ENCODE peak calls at places on chromosomes 11 and 22, in five cellular contexts. One of them, this sample, is unnamed.

GRCh38 chr11:2688381-2689231 is 11.2 kb downstream of the KCNQ1OT1 start:
- DNase-seq in SJSA1: no peak
- DNase-seq in adrenal gland: no peak
- DNase-seq in neuronal stem cell: no peak
- DNase-seq in kidney epithelial cell: no peak
- DNase-seq in this sample: no peak

GRCh38 chr11:77779935-77780334 is 40.6 kb downstream of the RSF1 start:
- DNase-seq in SJSA1: peak; percentile 28
- DNase-seq in adrenal gland: no peak
- DNase-seq in neuronal stem cell: peak; percentile 30
- DNase-seq in kidney epithelial cell: no peak
- DNase-seq in this sample: no peak

GRCh38 chr11:64911142-64911541 is 5.9 kb downstream of the ATG2A start:
- DNase-seq in SJSA1: no peak
- DNase-seq in adrenal gland: no peak
- DNase-seq in neuronal stem cell: no peak
- DNase-seq in kidney epithelial cell: no peak
- DNase-seq in this sample: no peak

GRCh38 chr22:30887861-30888260 is 80.7 kb downstream of the MORC2 start:
- DNase-seq in SJSA1: no peak
- DNase-seq in adrenal gland: no peak
- DNase-seq in neuronal stem cell: no peak
- DNase-seq in kidney epithelial cell: no peak
- DNase-seq in this sample: no peak

GRCh38 chr11:67289651-67290479 is 762 bp downstream of the ANKRD13D start:
- DNase-seq in SJSA1: peak; percentile 47
- DNase-seq in adrenal gland: peak; percentile 57
- DNase-seq in neuronal stem cell: no peak
- DNase-seq in kidney epithelial cell: no peak
- DNase-seq in this sample: peak; percentile 21

GRCh38 chr11:12506502-12506921 is 129.1 kb downstream of the PARVA start:
- DNase-seq in SJSA1: no peak
- DNase-seq in adrenal gland: no peak
- DNase-seq in neuronal stem cell: no peak
- DNase-seq in kidney epithelial cell: no peak
- DNase-seq in this sample: no peak

GRCh38 chr11:35619754-35620640 is 1.7 kb downstream of the FJX1 start:
- DNase-seq in SJSA1: peak; percentile 74
- DNase-seq in adrenal gland: peak; percentile 30
- DNase-seq in neuronal stem cell: peak; percentile 66
- DNase-seq in kidney epithelial cell: no peak
- DNase-seq in this sample: peak; percentile 20

GRCh38 chr11:104127828-104128227 is 36.1 kb downstream of the PDGFD start:
- DNase-seq in SJSA1: no peak
- DNase-seq in adrenal gland: no peak
- DNase-seq in neuronal stem cell: no peak
- DNase-seq in kidney epithelial cell: no peak
- DNase-seq in this sample: no peak

GRCh38 chr22:30245985-30246901 is at the start of gene LIF:
- DNase-seq in SJSA1: no peak
- DNase-seq in adrenal gland: no peak
- DNase-seq in neuronal stem cell: no peak
- DNase-seq in kidney epithelial cell: no peak
- DNase-seq in this sample: no peak

GRCh38 chr11:129259950-129260349 is 67.8 kb upstream of the ARHGAP32 start:
- DNase-seq in SJSA1: no peak
- DNase-seq in adrenal gland: no peak
- DNase-seq in neuronal stem cell: peak; percentile 74
- DNase-seq in kidney epithelial cell: no peak
- DNase-seq in this sample: no peak

GRCh38 chr11:35798423-35798822 is 135.8 kb downstream of the TRIM44 start:
- DNase-seq in SJSA1: no peak
- DNase-seq in adrenal gland: no peak
- DNase-seq in neuronal stem cell: no peak
- DNase-seq in kidney epithelial cell: no peak
- DNase-seq in this sample: no peak

GRCh38 chr22:38240734-38241252 is 32.0 kb downstream of the TMEM184B start:
- DNase-seq in SJSA1: peak; percentile 92
- DNase-seq in adrenal gland: peak; percentile 61
- DNase-seq in neuronal stem cell: peak; percentile 45
- DNase-seq in kidney epithelial cell: peak; percentile 77
- DNase-seq in this sample: no peak

GRCh38 chr11:121473064-121473777 is 20.5 kb upstream of the SORL1-AS1 start:
- DNase-seq in SJSA1: no peak
- DNase-seq in adrenal gland: peak; percentile 27
- DNase-seq in neuronal stem cell: no peak
- DNase-seq in kidney epithelial cell: no peak
- DNase-seq in this sample: no peak

GRCh38 chr11:119803726-119804294 is 74.8 kb upstream of the NECTIN1 start:
- DNase-seq in SJSA1: no peak
- DNase-seq in adrenal gland: no peak
- DNase-seq in neuronal stem cell: no peak
- DNase-seq in kidney epithelial cell: no peak
- DNase-seq in this sample: no peak

GRCh38 chr11:64359712-64360402 is 895 bp downstream of the RPS6KA4 start:
- DNase-seq in SJSA1: no peak
- DNase-seq in adrenal gland: no peak
- DNase-seq in neuronal stem cell: no peak
- DNase-seq in kidney epithelial cell: no peak
- DNase-seq in this sample: peak; percentile 59

GRCh38 chr22:41696714-41697113 is 2.6 kb upstream of the MEI1 start:
- DNase-seq in SJSA1: no peak
- DNase-seq in adrenal gland: no peak
- DNase-seq in neuronal stem cell: no peak
- DNase-seq in kidney epithelial cell: no peak
- DNase-seq in this sample: no peak
- H3K36me3 ChIP-seq in SJSA1: peaks cover 20% of the 10 kb centered on the region
- H3K36me3 ChIP-seq in adrenal gland: no peaks in the 10 kb centered on the region
- H3K36me3 ChIP-seq in neuronal stem cell: peaks cover 20% of the 10 kb centered on the region
- H3K36me3 ChIP-seq in kidney epithelial cell: peaks cover 1% of the 10 kb centered on the region
- H3K36me3 ChIP-seq in this sample: peaks cover 1% of the 10 kb centered on the region

DNA sequence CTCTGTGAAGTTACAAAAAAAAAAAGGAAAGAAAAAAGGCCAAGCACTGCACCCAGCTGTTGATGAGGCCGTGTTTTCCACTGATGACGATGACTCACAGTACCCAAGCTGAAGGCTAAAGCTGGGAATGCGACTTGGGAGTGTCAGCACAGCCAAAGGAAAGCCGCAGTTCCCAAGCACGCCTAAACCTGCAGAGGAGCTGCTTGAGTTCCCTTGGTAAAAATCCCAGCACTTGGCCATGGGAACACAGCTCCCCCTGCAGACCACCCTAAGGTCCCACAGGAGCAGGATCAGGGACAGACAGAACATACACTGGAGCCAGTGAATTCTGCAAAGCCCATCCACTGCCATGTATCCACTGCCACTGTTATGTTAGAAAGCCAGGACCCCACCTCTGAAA is 39.9 kb downstream of the SERGEF start:
- DNase-seq in SJSA1: peak; percentile 14
- DNase-seq in adrenal gland: peak; percentile 66
- DNase-seq in neuronal stem cell: peak; percentile 45
- DNase-seq in kidney epithelial cell: peak; percentile 38
- DNase-seq in this sample: no peak
- H3K36me3 ChIP-seq in SJSA1: no peaks in the 10 kb centered on the region
- H3K36me3 ChIP-seq in adrenal gland: no peaks in the 10 kb centered on the region
- H3K36me3 ChIP-seq in neuronal stem cell: peaks cover 30% of the 10 kb centered on the region
- H3K36me3 ChIP-seq in kidney epithelial cell: peaks cover 1% of the 10 kb centered on the region
- H3K36me3 ChIP-seq in this sample: peaks cover 5% of the 10 kb centered on the region

DNA sequence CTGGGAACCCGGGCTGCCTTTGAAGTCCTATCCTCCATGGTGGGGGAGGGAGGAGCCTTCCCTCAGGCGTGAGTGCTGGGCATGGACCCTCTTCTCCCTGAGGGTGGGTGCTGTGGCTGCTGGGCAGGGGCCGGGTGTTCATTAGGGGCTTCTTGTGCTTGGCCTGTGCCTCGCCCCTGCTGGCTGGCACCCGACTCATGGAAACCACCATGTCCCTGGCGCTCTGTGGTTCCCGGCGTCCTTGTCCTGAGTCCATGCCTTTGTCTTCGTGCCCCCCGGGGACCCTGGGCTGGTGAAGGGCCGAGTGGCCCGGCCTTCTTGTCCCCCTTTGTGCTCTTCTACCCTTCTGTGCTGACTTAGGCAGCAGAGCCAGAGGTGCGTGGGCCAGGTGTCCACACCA is 23.2 kb downstream of the TPCN2 start:
- DNase-seq in SJSA1: no peak
- DNase-seq in adrenal gland: no peak
- DNase-seq in neuronal stem cell: no peak
- DNase-seq in kidney epithelial cell: no peak
- DNase-seq in this sample: no peak
- H3K36me3 ChIP-seq in SJSA1: peaks cover 47% of the 10 kb centered on the region
- H3K36me3 ChIP-seq in adrenal gland: no peaks in the 10 kb centered on the region
- H3K36me3 ChIP-seq in neuronal stem cell: peaks cover 28% of the 10 kb centered on the region
- H3K36me3 ChIP-seq in kidney epithelial cell: no peaks in the 10 kb centered on the region
- H3K36me3 ChIP-seq in this sample: no peaks in the 10 kb centered on the region

DNA sequence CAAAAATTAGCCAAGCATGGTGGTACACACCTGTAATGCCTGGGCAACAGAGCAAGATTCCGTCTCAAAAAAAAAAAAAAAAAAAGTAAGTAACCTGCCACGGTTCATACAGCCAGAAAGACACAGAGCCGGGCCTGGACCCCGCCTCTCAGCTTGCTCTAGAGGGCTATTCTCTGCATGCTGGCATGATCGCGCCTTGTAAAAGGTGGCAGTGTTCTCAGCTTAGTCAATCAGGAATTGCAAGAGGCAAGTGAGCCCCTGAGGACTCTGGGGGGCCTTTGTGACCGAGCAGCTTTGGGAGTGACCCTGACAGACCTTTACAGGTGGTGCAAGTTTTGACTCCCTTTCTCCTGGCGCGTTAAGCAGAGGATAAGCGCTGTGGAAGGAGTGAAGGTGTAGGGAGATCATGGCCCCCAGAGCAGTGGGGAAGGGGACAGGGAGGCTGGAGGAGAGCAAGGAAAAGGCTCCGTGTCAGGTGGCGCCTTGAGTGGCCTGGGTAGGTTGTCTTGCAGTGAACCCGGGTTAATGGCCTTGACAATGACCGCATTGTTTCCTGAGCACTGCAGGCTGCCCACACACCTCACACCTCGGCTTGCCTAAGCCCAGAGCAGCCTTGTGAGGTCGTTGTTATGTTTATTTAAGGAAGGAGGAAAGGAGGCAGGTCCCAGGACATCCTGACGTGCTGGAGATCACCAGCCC is 48.9 kb downstream of the CDPF1 start:
- DNase-seq in SJSA1: no peak
- DNase-seq in adrenal gland: peak; percentile 65
- DNase-seq in neuronal stem cell: no peak
- DNase-seq in kidney epithelial cell: no peak
- DNase-seq in this sample: no peak
- H3K36me3 ChIP-seq in SJSA1: no peaks in the 10 kb centered on the region
- H3K36me3 ChIP-seq in adrenal gland: no peaks in the 10 kb centered on the region
- H3K36me3 ChIP-seq in neuronal stem cell: no peaks in the 10 kb centered on the region
- H3K36me3 ChIP-seq in kidney epithelial cell: no peaks in the 10 kb centered on the region
- H3K36me3 ChIP-seq in this sample: peaks cover 5% of the 10 kb centered on the region

GRCh38 chr11:62645934-62646824 is at the start of gene GANAB:
- DNase-seq in SJSA1: peak; percentile 96
- DNase-seq in adrenal gland: peak; percentile 100
- DNase-seq in neuronal stem cell: peak; percentile 97
- DNase-seq in kidney epithelial cell: peak; percentile 87
- DNase-seq in this sample: peak; percentile 95
- H3K36me3 ChIP-seq in SJSA1: peaks cover 80% of the 10 kb centered on the region
- H3K36me3 ChIP-seq in adrenal gland: no peaks in the 10 kb centered on the region
- H3K36me3 ChIP-seq in neuronal stem cell: peaks cover 68% of the 10 kb centered on the region
- H3K36me3 ChIP-seq in kidney epithelial cell: peaks cover 1% of the 10 kb centered on the region
- H3K36me3 ChIP-seq in this sample: peaks cover 19% of the 10 kb centered on the region

DNA sequence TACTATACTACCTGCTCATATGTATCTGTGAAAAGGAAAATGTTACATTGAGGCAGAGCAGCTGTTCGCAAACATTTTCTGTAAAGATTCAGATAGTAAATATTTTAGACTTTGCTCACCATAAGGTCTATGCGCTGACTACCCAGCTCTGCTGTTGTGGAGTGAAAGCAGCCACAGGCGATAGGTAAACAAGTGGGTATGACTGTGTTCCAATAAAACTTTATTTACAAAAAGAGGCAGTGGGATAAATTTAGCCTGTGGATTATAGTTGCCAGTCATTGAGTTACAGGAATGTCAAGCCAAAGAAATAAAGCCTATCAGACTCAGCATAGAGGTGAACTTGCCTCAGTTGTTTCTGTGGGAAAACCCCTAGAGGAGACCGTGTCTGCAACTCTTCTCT is 487.7 kb upstream of the API5 start:
- DNase-seq in SJSA1: no peak
- DNase-seq in adrenal gland: no peak
- DNase-seq in neuronal stem cell: no peak
- DNase-seq in kidney epithelial cell: no peak
- DNase-seq in this sample: no peak
- H3K36me3 ChIP-seq in SJSA1: no peaks in the 10 kb centered on the region
- H3K36me3 ChIP-seq in adrenal gland: no peaks in the 10 kb centered on the region
- H3K36me3 ChIP-seq in neuronal stem cell: no peaks in the 10 kb centered on the region
- H3K36me3 ChIP-seq in kidney epithelial cell: no peaks in the 10 kb centered on the region
- H3K36me3 ChIP-seq in this sample: no peaks in the 10 kb centered on the region

GRCh38 chr11:28083118-28083517 is 24.8 kb downstream of the KIF18A start:
- DNase-seq in SJSA1: no peak
- DNase-seq in adrenal gland: no peak
- DNase-seq in neuronal stem cell: no peak
- DNase-seq in kidney epithelial cell: no peak
- DNase-seq in this sample: no peak

GRCh38 chr11:28090052-28090749 is 17.8 kb downstream of the KIF18A start:
- DNase-seq in SJSA1: no peak
- DNase-seq in adrenal gland: no peak
- DNase-seq in neuronal stem cell: no peak
- DNase-seq in kidney epithelial cell: no peak
- DNase-seq in this sample: no peak

GRCh38 chr11:28089378-28089777 is 18.6 kb downstream of the KIF18A start:
- DNase-seq in SJSA1: no peak
- DNase-seq in adrenal gland: no peak
- DNase-seq in neuronal stem cell: no peak
- DNase-seq in kidney epithelial cell: no peak
- DNase-seq in this sample: no peak

GRCh38 chr11:28086569-28086968 is 21.4 kb downstream of the KIF18A start:
- DNase-seq in SJSA1: no peak
- DNase-seq in adrenal gland: no peak
- DNase-seq in neuronal stem cell: no peak
- DNase-seq in kidney epithelial cell: no peak
- DNase-seq in this sample: no peak
- H3K36me3 ChIP-seq in SJSA1: peaks cover 64% of the 10 kb centered on the region
- H3K36me3 ChIP-seq in adrenal gland: no peaks in the 10 kb centered on the region
- H3K36me3 ChIP-seq in neuronal stem cell: peaks cover 98% of the 10 kb centered on the region
- H3K36me3 ChIP-seq in kidney epithelial cell: no peaks in the 10 kb centered on the region
- H3K36me3 ChIP-seq in this sample: no peaks in the 10 kb centered on the region